ENCODE peak calls at places on chromosomes 6 and 20, in seven cellular contexts. U is T-helper 9 cell; H is dorsolateral prefrontal cortex; W is A172; O is GM13977; Q is kidney glomerular epithelial cell; I is stimulated activated CD4-positive, alpha-beta T cell treated with anti-CD3 and anti-CD28 coated beads, Interleukin-1b, Interleukin-23, amount 100 ng/mL, for 24 hours. T is an unnamed sample.

GRCh38 chr20:24634855-24635254 is 165.4 kb downstream of the SYNDIG1 start:
- DNase-seq in I (no peak), H (peak), W (peak), O (no peak), Q (peak), U (no peak), T (peak)

GRCh38 chr6:29531668-29532067 is 27.9 kb downstream of the UBD start:
- DNase-seq in O (peak), W (no peak), U (no peak), H (no peak), Q (no peak), I (peak), T (peak)

GRCh38 chr6:56911847-56912246 is 43.1 kb upstream of the BEND6 start:
- DNase-seq in W (peak), O (no peak), H (no peak), U (no peak), Q (peak), I (no peak), T (peak)

GRCh38 chr6:151044465-151045441 is 179.3 kb downstream of the MTHFD1L start:
- DNase-seq in I (no peak), U (no peak), Q (peak), H (no peak), O (no peak), W (peak), T (peak)

GRCh38 chr6:50661636-50662035 is 51.7 kb upstream of the TFAP2D start:
- DNase-seq in I (no peak), H (no peak), U (no peak), Q (no peak), O (no peak), W (no peak), T (no peak)

GRCh38 chr6:100664274-100665040 is 199.7 kb upstream of the SIM1 start:
- DNase-seq in W (peak), H (no peak), I (no peak), Q (peak), U (no peak), O (no peak), T (no peak)

GRCh38 chr6:42374027-42374669 is 77.6 kb downstream of the TRERF1 start:
- DNase-seq in W (no peak), Q (no peak), O (no peak), U (no peak), H (no peak), I (no peak), T (no peak)

GRCh38 chr20:23548408-23548807 is 19.9 kb downstream of the CST9L start:
- DNase-seq in U (no peak), W (no peak), I (no peak), O (no peak), Q (no peak), H (no peak), T (no peak)

GRCh38 chr6:127641905-127642304 is 64.9 kb downstream of the C6orf58 start:
- DNase-seq in W (peak), Q (peak), H (no peak), U (no peak), O (peak), I (no peak), T (no peak)

GRCh38 chr6:20879526-20879925 is 345.3 kb downstream of the CDKAL1 start:
- DNase-seq in U (no peak), W (peak), H (no peak), Q (no peak), I (no peak), O (no peak), T (no peak)

GRCh38 chr20:49727473-49727872 is 13.8 kb upstream of the B4GALT5 start:
- DNase-seq in Q (no peak), H (no peak), U (no peak), I (no peak), O (no peak), W (no peak), T (no peak)

GRCh38 chr6:32074996-32075532 is 34.1 kb downstream of the TNXB start:
- DNase-seq in H (no peak), Q (peak), O (no peak), W (peak), U (no peak), I (no peak), T (no peak)

GRCh38 chr20:52454660-52455059 is 263.1 kb upstream of the ZFP64 start:
- DNase-seq in W (peak), U (no peak), I (no peak), Q (no peak), H (no peak), O (no peak), T (peak)

GRCh38 chr6:4107873-4108272 is 27.5 kb downstream of the ECI2 start:
- DNase-seq in U (no peak), H (no peak), O (no peak), I (no peak), W (no peak), Q (no peak), T (no peak)

GRCh38 chr6:168100011-168100802 is 21.2 kb upstream of the FRMD1 start:
- DNase-seq in W (no peak), I (no peak), U (no peak), O (no peak), H (no peak), Q (no peak), T (no peak)

GRCh38 chr6:136791296-136792065 is 796 bp downstream of the MAP3K5 start:
- DNase-seq in W (no peak), I (no peak), O (peak), Q (peak), H (peak), U (peak), T (peak)

GRCh38 chr6:45450801-45451200 is 73.1 kb upstream of the SUPT3H start:
- DNase-seq in O (no peak), H (no peak), W (no peak), Q (no peak), I (no peak), U (no peak), T (no peak)

GRCh38 chr6:32658268-32658897 is 8.1 kb downstream of the HLA-DQB1 start:
- DNase-seq in W (no peak), H (no peak), U (no peak), Q (no peak), I (no peak), O (no peak), T (no peak)

GRCh38 chr6:138372711-138373463 is 4.8 kb upstream of the SMIM28 start:
- DNase-seq in O (no peak), Q (no peak), H (no peak), W (peak), I (no peak), U (no peak), T (peak)

GRCh38 chr6:111187874-111188273 is 100.6 kb downstream of the SLC16A10 start:
- DNase-seq in U (no peak), W (no peak), I (no peak), O (no peak), Q (no peak), H (no peak), T (no peak)

GRCh38 chr20:9572690-9573089 is 58.3 kb downstream of the LAMP5 start:
- DNase-seq in I (no peak), H (no peak), U (no peak), Q (no peak), O (no peak), W (no peak), T (no peak)

GRCh38 chr6:134925800-134926199 is 24.1 kb downstream of the ALDH8A1 start:
- DNase-seq in H (no peak), I (no peak), Q (peak), U (no peak), O (no peak), W (no peak), T (peak)

GRCh38 chr6:87164004-87164403 is 8.6 kb downstream of the ZNF292 start:
- DNase-seq in U (no peak), I (no peak), Q (no peak), H (no peak), O (no peak), W (no peak), T (no peak)

GRCh38 chr6:73521351-73522254 is 771 bp upstream of the EEF1A1 start:
- DNase-seq in H (peak), W (peak), Q (peak), I (peak), U (peak), O (peak), T (no peak)

GRCh38 chr6:39203804-39204495 is 25.3 kb downstream of the KCNK5 start:
- DNase-seq in Q (peak), U (no peak), H (no peak), O (no peak), W (peak), I (no peak), T (peak)

GRCh38 chr6:165321150-165321549 is 11.7 kb upstream of the C6orf118 start:
- DNase-seq in I (no peak), U (no peak), Q (no peak), W (no peak), H (no peak), O (no peak), T (no peak)

GRCh38 chr6:152863618-152864326 is 113.2 kb downstream of the VIP start:
- DNase-seq in I (peak), W (peak), Q (peak), U (peak), H (peak), O (peak), T (peak)

GRCh38 chr6:38176797-38177751 is 357.5 kb downstream of the ZFAND3 start:
- DNase-seq in U (no peak), Q (no peak), W (no peak), H (no peak), O (no peak), I (no peak), T (no peak)

GRCh38 chr20:25279403-25279802 is 31.5 kb downstream of the PYGB start:
- DNase-seq in I (no peak), H (no peak), Q (no peak), U (no peak), W (no peak), O (no peak), T (no peak)

GRCh38 chr6:36979343-36979742 is 6.7 kb downstream of the MTCH1 start:
- DNase-seq in I (no peak), O (peak), Q (peak), W (no peak), H (peak), U (no peak), T (peak)

GRCh38 chr20:36468149-36469000 is 72.9 kb upstream of the MYL9 start:
- DNase-seq in Q (no peak), I (no peak), W (no peak), O (no peak), U (no peak), H (no peak), T (no peak)

GRCh38 chr6:149162924-149163323 is 154.6 kb upstream of the TAB2 start:
- DNase-seq in O (no peak), I (no peak), Q (no peak), W (no peak), H (no peak), U (no peak), T (no peak)

GRCh38 chr6:139376054-139376355 is 1.6 kb upstream of the CITED2 start:
- DNase-seq in W (no peak), U (peak), O (no peak), H (no peak), Q (no peak), I (no peak), T (no peak)

GRCh38 chr20:9686001-9686400 is 152.9 kb downstream of the PAK5 start:
- DNase-seq in O (no peak), U (no peak), I (no peak), W (no peak), Q (no peak), H (no peak), T (no peak)

T was measured in NCI-H226.